ENCODE peak calls at places on chromosomes 4 and X, in six cellular contexts. One of them, this sample, is unnamed. For H3K4me1, the result is how much of the 10 kb centered on the place peaks cover.

GRCh38 chrX:41823402-41823801 is 99.4 kb downstream of the GPR82 start:
- DNase-seq in GM12878: no peak
- DNase-seq in Panc1: no peak
- DNase-seq in upper lobe of left lung: no peak
- DNase-seq in SK-N-SH: no peak
- DNase-seq in breast epithelium: no peak
- DNase-seq in this sample: no peak

GRCh38 chr4:175891231-175891630 is 79.2 kb upstream of the GPM6A start:
- DNase-seq in upper lobe of left lung: no peak
- DNase-seq in Panc1: no peak
- DNase-seq in GM12878: no peak
- DNase-seq in SK-N-SH: no peak
- DNase-seq in breast epithelium: no peak
- DNase-seq in this sample: no peak

GRCh38 chr4:2441393-2442174 is 22.8 kb downstream of the CFAP99 start:
- DNase-seq in SK-N-SH: peak
- DNase-seq in upper lobe of left lung: peak
- DNase-seq in breast epithelium: no peak
- DNase-seq in Panc1: peak
- DNase-seq in GM12878: peak
- DNase-seq in this sample: peak

GRCh38 chr4:188714488-188714887 is 575.2 kb downstream of the TRIML1 start:
- DNase-seq in upper lobe of left lung: no peak
- DNase-seq in Panc1: no peak
- DNase-seq in breast epithelium: no peak
- DNase-seq in GM12878: no peak
- DNase-seq in SK-N-SH: no peak
- DNase-seq in this sample: no peak

GRCh38 chr4:139665690-139666529 is at the start of gene MGST2:
- DNase-seq in upper lobe of left lung: peak
- DNase-seq in breast epithelium: peak
- DNase-seq in Panc1: no peak
- DNase-seq in GM12878: no peak
- DNase-seq in SK-N-SH: peak
- DNase-seq in this sample: peak

GRCh38 chr4:149638073-149638472 is 177.6 kb downstream of the IQCM start:
- DNase-seq in GM12878: no peak
- DNase-seq in Panc1: no peak
- DNase-seq in SK-N-SH: no peak
- DNase-seq in breast epithelium: no peak
- DNase-seq in upper lobe of left lung: no peak
- DNase-seq in this sample: no peak

GRCh38 chr4:122787940-122788339 is 38.7 kb upstream of the FGF2 start:
- DNase-seq in SK-N-SH: no peak
- DNase-seq in GM12878: no peak
- DNase-seq in breast epithelium: no peak
- DNase-seq in Panc1: no peak
- DNase-seq in upper lobe of left lung: no peak
- DNase-seq in this sample: no peak

GRCh38 chr4:70855464-70855863 is 15.8 kb upstream of the GRSF1 start:
- DNase-seq in upper lobe of left lung: no peak
- DNase-seq in Panc1: no peak
- DNase-seq in SK-N-SH: no peak
- DNase-seq in breast epithelium: no peak
- DNase-seq in GM12878: no peak
- DNase-seq in this sample: no peak

GRCh38 chr4:2343476-2343875 is 75.0 kb downstream of the ZFYVE28 start:
- DNase-seq in Panc1: no peak
- DNase-seq in upper lobe of left lung: no peak
- DNase-seq in breast epithelium: peak
- DNase-seq in GM12878: no peak
- DNase-seq in SK-N-SH: no peak
- DNase-seq in this sample: no peak

GRCh38 chr4:93828830-93829530 is 427 bp downstream of the ATOH1 start:
- DNase-seq in breast epithelium: no peak
- DNase-seq in SK-N-SH: peak
- DNase-seq in GM12878: no peak
- DNase-seq in Panc1: no peak
- DNase-seq in upper lobe of left lung: peak
- DNase-seq in this sample: no peak

GRCh38 chr4:24210332-24210902 is 320.6 kb upstream of the PPARGC1A start:
- DNase-seq in GM12878: no peak
- DNase-seq in SK-N-SH: no peak
- DNase-seq in Panc1: no peak
- DNase-seq in breast epithelium: no peak
- DNase-seq in upper lobe of left lung: peak
- DNase-seq in this sample: no peak

GRCh38 chr4:116001291-116001690 is 887.9 kb upstream of the NDST4 start:
- DNase-seq in breast epithelium: no peak
- DNase-seq in upper lobe of left lung: no peak
- DNase-seq in GM12878: no peak
- DNase-seq in SK-N-SH: no peak
- DNase-seq in Panc1: no peak
- DNase-seq in this sample: no peak

GRCh38 chrX:19174401-19175025 is 52.2 kb upstream of the ADGRG2 start:
- DNase-seq in SK-N-SH: no peak
- DNase-seq in Panc1: no peak
- DNase-seq in upper lobe of left lung: no peak
- DNase-seq in breast epithelium: no peak
- DNase-seq in GM12878: no peak
- DNase-seq in this sample: no peak

GRCh38 chr4:123397276-123398150 is 918 bp downstream of the SPRY1 start:
- DNase-seq in SK-N-SH: peak
- DNase-seq in Panc1: no peak
- DNase-seq in GM12878: no peak
- DNase-seq in breast epithelium: no peak
- DNase-seq in upper lobe of left lung: peak
- DNase-seq in this sample: peak

GRCh38 chrX:146278381-146278780 is 460.8 kb downstream of the SLITRK2 start:
- DNase-seq in Panc1: no peak
- DNase-seq in SK-N-SH: no peak
- DNase-seq in upper lobe of left lung: no peak
- DNase-seq in GM12878: no peak
- DNase-seq in breast epithelium: no peak
- DNase-seq in this sample: no peak

GRCh38 chrX:119687661-119688413 is 5.1 kb downstream of the SEPTIN6 start:
- DNase-seq in GM12878: no peak
- DNase-seq in breast epithelium: no peak
- DNase-seq in Panc1: no peak
- DNase-seq in upper lobe of left lung: no peak
- DNase-seq in SK-N-SH: no peak
- DNase-seq in this sample: no peak

GRCh38 chrX:44343412-44343942 is at the start of gene EFHC2:
- DNase-seq in Panc1: no peak
- DNase-seq in SK-N-SH: peak
- DNase-seq in breast epithelium: peak
- DNase-seq in upper lobe of left lung: peak
- DNase-seq in GM12878: no peak
- DNase-seq in this sample: peak

GRCh38 chrX:16160729-16161128 is 6.6 kb upstream of the MAGEB17 start:
- DNase-seq in upper lobe of left lung: no peak
- DNase-seq in GM12878: no peak
- DNase-seq in breast epithelium: no peak
- DNase-seq in Panc1: no peak
- DNase-seq in SK-N-SH: no peak
- DNase-seq in this sample: no peak

DNA sequence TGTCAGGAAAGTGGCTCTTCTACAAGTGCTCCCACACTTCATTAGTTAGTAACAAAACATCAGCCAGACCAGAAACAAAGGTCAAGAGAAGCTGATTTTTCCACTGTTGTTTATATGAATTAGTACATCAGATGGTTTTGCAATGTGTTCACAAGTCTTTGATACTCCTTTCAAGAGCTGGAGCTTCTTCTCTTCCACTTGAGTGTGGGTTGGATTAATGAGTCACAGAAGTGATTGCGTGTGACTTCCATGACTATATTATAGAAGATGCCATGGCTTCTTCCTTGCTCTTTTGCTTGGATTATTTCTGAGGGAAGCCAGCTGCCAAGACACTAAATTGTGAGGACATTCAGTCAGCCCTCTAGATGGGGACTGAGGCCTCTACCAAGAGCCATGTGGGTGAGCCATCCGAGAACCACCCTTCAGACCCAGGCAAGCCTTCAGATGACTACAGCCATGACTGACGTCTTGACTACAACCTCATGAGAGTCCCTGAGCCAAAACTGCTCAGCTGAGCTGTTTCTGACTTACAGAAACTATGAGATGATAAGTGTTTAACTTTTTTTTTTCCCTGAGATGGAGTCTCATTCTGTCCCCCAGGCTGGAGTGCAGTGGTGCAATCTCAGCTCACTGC is 18.1 kb downstream of the SOWAHB start:
- DNase-seq in Panc1: no peak
- DNase-seq in GM12878: no peak
- DNase-seq in SK-N-SH: no peak
- DNase-seq in breast epithelium: no peak
- DNase-seq in upper lobe of left lung: no peak
- DNase-seq in this sample: no peak
- H3K4me3 ChIP-seq in Panc1: no peak
- H3K4me3 ChIP-seq in GM12878: no peak
- H3K4me3 ChIP-seq in SK-N-SH: no peak
- H3K4me3 ChIP-seq in breast epithelium: no peak
- H3K4me3 ChIP-seq in upper lobe of left lung: no peak
- H3K4me3 ChIP-seq in this sample: no peak

DNA sequence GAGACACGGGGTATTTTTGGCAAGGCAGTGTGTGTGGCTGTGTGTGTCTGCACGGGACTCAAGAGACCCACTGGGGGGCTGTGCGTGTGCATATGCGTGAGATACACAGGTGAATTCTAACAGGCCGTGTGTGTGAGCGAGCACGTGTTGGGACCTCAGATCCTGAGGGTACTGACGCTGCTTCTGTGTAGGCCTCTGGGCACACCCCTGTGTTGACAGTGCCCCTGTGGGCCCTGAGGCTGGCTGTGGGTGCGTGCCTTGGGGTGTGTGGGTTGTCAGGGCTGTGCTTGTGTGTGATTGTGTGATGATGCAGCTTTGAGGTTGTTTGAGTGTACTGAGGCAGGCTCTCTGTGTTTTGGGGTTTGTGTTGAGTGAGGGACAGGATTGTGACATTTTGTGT is 13.9 kb downstream of the FOXP3 start:
- DNase-seq in Panc1: no peak
- DNase-seq in SK-N-SH: no peak
- DNase-seq in GM12878: no peak
- DNase-seq in breast epithelium: no peak
- DNase-seq in upper lobe of left lung: no peak
- DNase-seq in this sample: no peak
- H3K4me1 ChIP-seq in Panc1: under half
- H3K4me1 ChIP-seq in SK-N-SH: under half
- H3K4me1 ChIP-seq in GM12878: under half
- H3K4me1 ChIP-seq in breast epithelium: under half
- H3K4me1 ChIP-seq in upper lobe of left lung: under half
- H3K4me1 ChIP-seq in this sample: under half

GRCh38 chr4:6937201-6937600 is 27.6 kb downstream of the TBC1D14 start:
- DNase-seq in SK-N-SH: no peak
- DNase-seq in breast epithelium: no peak
- DNase-seq in Panc1: no peak
- DNase-seq in upper lobe of left lung: no peak
- DNase-seq in GM12878: no peak
- DNase-seq in this sample: no peak

GRCh38 chr4:6937748-6938147 is 28.1 kb downstream of the TBC1D14 start:
- DNase-seq in upper lobe of left lung: no peak
- DNase-seq in Panc1: no peak
- DNase-seq in SK-N-SH: no peak
- DNase-seq in breast epithelium: no peak
- DNase-seq in GM12878: no peak
- DNase-seq in this sample: no peak

GRCh38 chr4:6938758-6939201 is 29.2 kb downstream of the TBC1D14 start:
- DNase-seq in Panc1: no peak
- DNase-seq in upper lobe of left lung: no peak
- DNase-seq in SK-N-SH: no peak
- DNase-seq in breast epithelium: no peak
- DNase-seq in GM12878: no peak
- DNase-seq in this sample: no peak

GRCh38 chr4:6939761-6940743 is 30.4 kb downstream of the TBC1D14 start:
- DNase-seq in GM12878: no peak
- DNase-seq in Panc1: no peak
- DNase-seq in upper lobe of left lung: no peak
- DNase-seq in breast epithelium: no peak
- DNase-seq in SK-N-SH: no peak
- DNase-seq in this sample: no peak

DNA sequence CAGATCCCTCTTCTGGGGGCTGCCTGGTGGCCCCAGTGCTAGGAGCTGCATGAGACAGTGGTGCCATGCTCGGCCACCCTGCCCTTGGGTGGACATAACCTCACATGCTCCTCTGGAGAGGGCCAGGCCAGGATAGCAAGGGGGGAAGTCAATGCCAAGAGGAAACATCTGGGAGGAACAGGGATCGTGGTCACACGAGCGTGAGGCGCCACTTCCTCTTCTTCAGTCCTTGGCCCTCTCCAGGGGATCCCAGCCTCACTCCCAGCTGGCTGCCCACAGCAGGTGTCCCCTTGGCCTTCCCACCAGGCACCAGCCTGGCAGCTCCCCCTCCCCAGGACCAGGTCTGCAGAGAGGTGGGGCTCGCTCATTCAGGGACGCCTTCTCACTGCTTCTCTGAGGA is 28.6 kb downstream of the TBC1D14 start:
- DNase-seq in breast epithelium: no peak
- DNase-seq in upper lobe of left lung: no peak
- DNase-seq in SK-N-SH: no peak
- DNase-seq in Panc1: no peak
- DNase-seq in GM12878: no peak
- DNase-seq in this sample: no peak
- TF ChIP-seq POLR2AphosphoS5 in breast epithelium: no peak
- TF ChIP-seq POLR2AphosphoS5 in upper lobe of left lung: no peak
- TF ChIP-seq POLR2AphosphoS5 in SK-N-SH: no peak
- TF ChIP-seq POLR2AphosphoS5 in Panc1: no peak
- TF ChIP-seq POLR2AphosphoS5 in GM12878: no peak
- TF ChIP-seq POLR2AphosphoS5 in this sample: no peak

GRCh38 chr4:76374744-76375143 is 46.2 kb downstream of the CCDC158 start:
- DNase-seq in upper lobe of left lung: no peak
- DNase-seq in Panc1: no peak
- DNase-seq in breast epithelium: no peak
- DNase-seq in SK-N-SH: no peak
- DNase-seq in GM12878: no peak
- DNase-seq in this sample: no peak

GRCh38 chr4:76375703-76376102 is 45.2 kb downstream of the CCDC158 start:
- DNase-seq in SK-N-SH: no peak
- DNase-seq in upper lobe of left lung: no peak
- DNase-seq in GM12878: no peak
- DNase-seq in Panc1: no peak
- DNase-seq in breast epithelium: no peak
- DNase-seq in this sample: no peak

GRCh38 chr4:76377481-76377901 is 43.5 kb downstream of the CCDC158 start:
- DNase-seq in GM12878: no peak
- DNase-seq in breast epithelium: no peak
- DNase-seq in upper lobe of left lung: no peak
- DNase-seq in SK-N-SH: no peak
- DNase-seq in Panc1: no peak
- DNase-seq in this sample: no peak

GRCh38 chr4:76376534-76376933 is 44.4 kb downstream of the CCDC158 start:
- DNase-seq in upper lobe of left lung: no peak
- DNase-seq in GM12878: no peak
- DNase-seq in Panc1: no peak
- DNase-seq in SK-N-SH: no peak
- DNase-seq in breast epithelium: no peak
- DNase-seq in this sample: no peak

GRCh38 chr4:76373919-76374552 is 46.9 kb downstream of the CCDC158 start:
- DNase-seq in Panc1: no peak
- DNase-seq in breast epithelium: no peak
- DNase-seq in SK-N-SH: no peak
- DNase-seq in upper lobe of left lung: no peak
- DNase-seq in GM12878: no peak
- DNase-seq in this sample: no peak
- H3K4me3 ChIP-seq in Panc1: no peak
- H3K4me3 ChIP-seq in breast epithelium: no peak
- H3K4me3 ChIP-seq in SK-N-SH: no peak
- H3K4me3 ChIP-seq in upper lobe of left lung: no peak
- H3K4me3 ChIP-seq in GM12878: no peak
- H3K4me3 ChIP-seq in this sample: no peak